ENCODE peak calls at places on chromosomes 2 and 18, in nine cellular contexts. C is dorsolateral prefrontal cortex, Q is heart left ventricle, K is astrocyte, U is endothelial cell of umbilical vein, Z is gastrocnemius medialis, M is thoracic aorta, G is mucosa of descending colon, T is kidney epithelial cell. W is an unnamed sample.
A peak's percentile ranks its signal among the peaks of the same experiment; 100 is the strongest.

GRCh38 chr2:175366814-175367213 is 185.3 kb upstream of the ATP5MC3 start:
- DNase-seq in C (peak; percentile 15), Q (no peak), K (peak; percentile 8), U (peak; percentile 70), Z (no peak), M (no peak), G (no peak), T (peak; percentile 2), W (peak; percentile 59)

GRCh38 chr18:7954229-7954628 is 387.1 kb downstream of the PTPRM start:
- DNase-seq in C (no peak), Q (no peak), K (peak; percentile 44), U (peak; percentile 77), Z (no peak), M (no peak), G (no peak), T (no peak), W (peak; percentile 33)

GRCh38 chr18:286515-287310 is 18.9 kb upstream of the THOC1 start:
- DNase-seq in C (peak; percentile 21), Q (no peak), K (peak; percentile 16), U (peak; percentile 67), Z (no peak), M (no peak), G (no peak), T (no peak), W (peak; percentile 6)

GRCh38 chr2:27408601-27409320 is 630 bp downstream of the PPM1G start:
- DNase-seq in C (no peak), Q (peak; percentile 29), K (no peak), U (peak; percentile 12), Z (no peak), M (no peak), G (no peak), T (no peak), W (no peak)

GRCh38 chr2:149559341-149560068 is 28.1 kb downstream of the MMADHC start:
- DNase-seq in C (no peak), Q (no peak), K (no peak), U (no peak), Z (no peak), M (no peak), G (no peak), T (no peak), W (no peak)

GRCh38 chr2:128086244-128086643 is 4.8 kb upstream of the UGGT1 start:
- DNase-seq in C (no peak), Q (no peak), K (no peak), U (no peak), Z (no peak), M (no peak), G (no peak), T (no peak), W (no peak)

GRCh38 chr2:33051586-33052385 is 105.0 kb downstream of the LTBP1 start:
- DNase-seq in C (no peak), Q (peak; percentile 44), K (peak; percentile 52), U (no peak), Z (peak; percentile 23), M (no peak), G (no peak), T (no peak), W (peak; percentile 55)

GRCh38 chr2:38887347-38887746 is 2.3 kb upstream of the ARHGEF33 start:
- DNase-seq in C (no peak), Q (no peak), K (no peak), U (no peak), Z (no peak), M (no peak), G (no peak), T (no peak), W (no peak)

GRCh38 chr2:5725794-5726463 is 33.7 kb downstream of the SOX11 start:
- DNase-seq in C (no peak), Q (no peak), K (peak; percentile 65), U (no peak), Z (no peak), M (no peak), G (no peak), T (peak; percentile 49), W (peak; percentile 5)

GRCh38 chr2:230953843-230954242 is 28.8 kb upstream of the GPR55 start:
- DNase-seq in C (no peak), Q (no peak), K (no peak), U (no peak), Z (no peak), M (no peak), G (no peak), T (peak; percentile 85), W (no peak)

GRCh38 chr2:62393293-62393692 is 112.7 kb downstream of the TMEM17 start:
- DNase-seq in C (no peak), Q (no peak), K (no peak), U (no peak), Z (no peak), M (no peak), G (no peak), T (no peak), W (no peak)

GRCh38 chr2:144516981-144517824 is 2.7 kb downstream of the ZEB2 start:
- DNase-seq in C (no peak), Q (peak; percentile 73), K (peak; percentile 96), U (peak; percentile 83), Z (peak; percentile 68), M (no peak), G (peak; percentile 62), T (peak; percentile 81), W (peak; percentile 95)

GRCh38 chr18:8960740-8961657 is 141.5 kb upstream of the NDUFV2 start:
- DNase-seq in C (no peak), Q (no peak), K (peak; percentile 87), U (no peak), Z (no peak), M (no peak), G (no peak), T (peak; percentile 68), W (peak; percentile 84)

GRCh38 chr2:240205348-240205747 is 64.9 kb upstream of the OTOS start:
- DNase-seq in C (no peak), Q (no peak), K (peak; percentile 53), U (no peak), Z (peak; percentile 55), M (no peak), G (no peak), T (peak; percentile 85), W (peak; percentile 59)

DNA sequence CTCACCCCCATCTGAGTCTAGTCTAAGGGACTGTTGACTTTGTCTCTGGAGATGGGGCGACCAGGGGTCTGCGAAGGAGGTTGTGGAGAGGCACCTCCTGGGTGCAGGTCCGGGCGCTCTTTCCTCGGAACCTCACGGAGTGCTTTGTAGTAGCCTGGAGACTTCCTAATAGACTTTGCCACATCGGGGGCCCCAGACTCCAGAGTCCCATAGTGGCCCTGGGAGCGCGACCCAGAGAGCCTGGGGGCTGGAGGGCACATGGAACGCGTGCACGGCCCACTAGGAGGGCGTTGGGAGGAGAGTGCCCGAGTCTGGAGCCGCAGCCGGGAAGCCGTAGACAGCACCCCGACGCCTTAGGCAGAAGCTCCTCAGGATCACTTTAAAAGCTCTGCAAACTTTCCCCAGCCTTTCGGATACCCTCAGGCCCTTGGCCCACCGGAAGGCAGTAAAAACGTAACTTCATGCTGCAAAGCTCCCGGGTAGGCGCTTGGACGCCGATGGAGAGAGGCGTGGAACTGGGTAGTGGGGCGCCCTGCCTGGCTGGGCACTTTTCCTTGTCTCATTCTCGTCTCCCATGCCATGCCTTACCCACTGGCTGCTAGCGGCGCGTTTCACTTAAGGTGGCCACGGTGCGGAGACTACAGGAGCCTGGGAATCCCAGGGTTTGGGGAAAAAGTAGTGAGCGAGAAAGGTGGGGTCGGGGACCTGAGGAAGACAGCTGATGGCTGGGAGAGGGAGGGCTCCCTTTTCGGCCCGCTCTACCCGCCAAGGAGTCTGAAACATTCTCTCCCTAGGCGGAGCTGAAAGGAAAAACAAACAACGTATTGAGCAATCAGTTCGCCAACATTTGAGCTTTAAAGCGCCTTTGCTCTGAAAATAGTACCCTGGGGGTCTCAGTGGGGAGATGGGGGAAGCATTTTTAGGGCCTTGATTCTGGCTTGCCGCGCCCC is 141.7 kb downstream of the MEIS1 start:
- DNase-seq in C (no peak), Q (no peak), K (no peak), U (peak; percentile 46), Z (no peak), M (no peak), G (no peak), T (no peak), W (no peak)
- H3K4me3 ChIP-seq in C (peak overlapping the region; percentile 54), Q (peak overlapping the region; percentile 54), K (peak overlapping the region; percentile 40), U (peak overlapping the region; percentile 6), Z (peak overlapping the region; percentile 40), M (peak overlapping the region; percentile 74), G (no peak overlapping the region), T (peak overlapping the region; percentile 37), W (peak overlapping the region; percentile 43)

GRCh38 chr2:119442850-119443249 is 11.2 kb downstream of the TMEM37 start:
- DNase-seq in C (no peak), Q (no peak), K (no peak), U (no peak), Z (no peak), M (no peak), G (no peak), T (no peak), W (no peak)

GRCh38 chr2:119449526-119449925 is 17.9 kb downstream of the TMEM37 start:
- DNase-seq in C (no peak), Q (no peak), K (no peak), U (no peak), Z (no peak), M (no peak), G (no peak), T (no peak), W (no peak)

GRCh38 chr2:119453972-119454593 is 22.4 kb downstream of the TMEM37 start:
- DNase-seq in C (no peak), Q (no peak), K (no peak), U (no peak), Z (no peak), M (no peak), G (no peak), T (no peak), W (no peak)

GRCh38 chr2:119451336-119452050 is 19.8 kb downstream of the TMEM37 start:
- DNase-seq in C (no peak), Q (peak; percentile 11), K (no peak), U (no peak), Z (no peak), M (no peak), G (no peak), T (no peak), W (no peak)

GRCh38 chr2:119448427-119449141 is 16.9 kb downstream of the TMEM37 start:
- DNase-seq in C (no peak), Q (peak; percentile 16), K (no peak), U (no peak), Z (no peak), M (no peak), G (no peak), T (no peak), W (no peak)
- H3K4me3 ChIP-seq in C (no peak overlapping the region), Q (no peak overlapping the region), K (no peak overlapping the region), U (no peak overlapping the region), Z (no peak overlapping the region), M (no peak overlapping the region), G (no peak overlapping the region), T (no peak overlapping the region), W (no peak overlapping the region)

GRCh38 chr2:75204833-75205232 is 5.5 kb upstream of the TACR1 start:
- DNase-seq in C (no peak), Q (no peak), K (no peak), U (no peak), Z (no peak), M (no peak), G (no peak), T (no peak), W (no peak)
- H3K4me3 ChIP-seq in C (no peak overlapping the region), Q (no peak overlapping the region), K (no peak overlapping the region), U (no peak overlapping the region), Z (no peak overlapping the region), M (no peak overlapping the region), G (no peak overlapping the region), T (no peak overlapping the region), W (no peak overlapping the region)

DNA sequence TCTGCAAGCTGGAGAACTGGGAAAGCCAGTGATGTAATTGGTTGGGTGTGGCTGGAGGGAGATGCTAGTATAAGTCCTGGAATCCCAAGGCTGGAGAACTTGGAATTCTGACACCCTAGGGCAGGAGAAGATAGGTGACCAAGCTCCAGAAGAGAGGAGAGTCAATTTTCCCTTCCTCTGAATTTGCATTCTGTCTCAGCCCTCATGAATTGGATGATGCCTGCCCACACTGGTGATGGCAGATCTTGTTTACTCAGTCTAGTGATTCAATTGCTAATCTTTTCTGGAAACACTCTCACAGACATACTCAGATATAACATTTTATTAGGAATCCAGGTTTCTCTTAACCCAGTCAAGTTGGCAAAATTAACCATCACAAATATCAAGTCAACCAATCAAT is 287.2 kb downstream of the RDH14 start:
- DNase-seq in C (no peak), Q (no peak), K (no peak), U (no peak), Z (no peak), M (no peak), G (no peak), T (no peak), W (peak; percentile 29)
- H3K4me3 ChIP-seq in C (no peak overlapping the region), Q (no peak overlapping the region), K (no peak overlapping the region), U (no peak overlapping the region), Z (no peak overlapping the region), M (no peak overlapping the region), G (no peak overlapping the region), T (no peak overlapping the region), W (no peak overlapping the region)

W was measured in brain microvascular endothelial cell.